ENCODE peak calls at places on chromosomes 16 and 17, in four cellular contexts. P is H1, E is H9, L is IMR-90. V is an unnamed sample.

GRCh38 chr17:39486242-39486641 is 25.0 kb downstream of the CDK12 start:
- DNase-seq in P (no peak), E (no peak), L (peak; percentile 77), V (peak; percentile 32)

GRCh38 chr16:16009396-16009795 is 60.0 kb downstream of the ABCC1 start:
- DNase-seq in P (no peak), E (no peak), L (no peak), V (no peak)

GRCh38 chr16:85652431-85653221 is 36.1 kb downstream of the GINS2 start:
- DNase-seq in P (no peak), E (no peak), L (peak; percentile 38), V (peak; percentile 28)

GRCh38 chr17:6856054-6856453 is 24.5 kb upstream of the TEKT1 start:
- DNase-seq in P (no peak), E (no peak), L (no peak), V (peak; percentile 32)

GRCh38 chr16:50640391-50640790 is 40.7 kb downstream of the SNX20 start:
- DNase-seq in P (no peak), E (no peak), L (no peak), V (no peak)

GRCh38 chr17:80931421-80932265 is 60.0 kb upstream of the CHMP6 start:
- DNase-seq in P (peak; percentile 34), E (peak; percentile 73), L (peak; percentile 75), V (peak; percentile 96)

GRCh38 chr16:74249281-74249680 is 47.3 kb upstream of the PSMD7 start:
- DNase-seq in P (no peak), E (no peak), L (no peak), V (no peak)

GRCh38 chr17:69870091-69870530 is 204.9 kb upstream of the KCNJ16 start:
- DNase-seq in P (peak; percentile 50), E (no peak), L (peak; percentile 91), V (peak; percentile 81)

GRCh38 chr17:52648995-52649394 is 490.5 kb upstream of the CA10 start:
- DNase-seq in P (no peak), E (no peak), L (no peak), V (no peak)

GRCh38 chr16:20300312-20301097 is 26.8 kb downstream of the GP2 start:
- DNase-seq in P (peak; percentile 47), E (peak; percentile 77), L (peak; percentile 41), V (peak; percentile 75)

GRCh38 chr16:47928008-47928407 is 227.8 kb downstream of the ABCC12 start:
- DNase-seq in P (no peak), E (peak; percentile 39), L (no peak), V (peak; percentile 51)

GRCh38 chr17:55264273-55264639 is 504 bp upstream of the HLF start:
- DNase-seq in P (no peak), E (no peak), L (no peak), V (no peak)

GRCh38 chr17:77802811-77803220 is 155.7 kb upstream of the TNRC6C start:
- DNase-seq in P (no peak), E (peak; percentile 72), L (peak; percentile 24), V (peak; percentile 85)

GRCh38 chr16:72876221-72876620 is 171.7 kb downstream of the ZFHX3 start:
- DNase-seq in P (no peak), E (no peak), L (peak; percentile 94), V (no peak)

GRCh38 chr16:17336501-17336900 is 134.3 kb downstream of the XYLT1 start:
- DNase-seq in P (no peak), E (no peak), L (no peak), V (no peak)

GRCh38 chr17:7717756-7718350 is 309 bp downstream of the DNAH2 start:
- DNase-seq in P (no peak), E (peak; percentile 31), L (no peak), V (no peak)

GRCh38 chr17:46166692-46167249 is 26.5 kb downstream of the KANSL1 start:
- DNase-seq in P (no peak), E (no peak), L (no peak), V (no peak)

GRCh38 chr17:17842111-17842876 is 5.5 kb upstream of the SREBF1 start:
- DNase-seq in P (no peak), E (no peak), L (no peak), V (no peak)

GRCh38 chr16:4392382-4393242 is 21.0 kb downstream of the VASN start:
- DNase-seq in P (peak; percentile 59), E (peak; percentile 94), L (peak; percentile 86), V (peak; percentile 92)

GRCh38 chr17:32941419-32942032 is 13.6 kb downstream of the TMEM98 start:
- DNase-seq in P (no peak), E (no peak), L (no peak), V (no peak)

GRCh38 chr16:13797718-13798117 is 122.2 kb upstream of the ERCC4 start:
- DNase-seq in P (no peak), E (no peak), L (no peak), V (no peak)

GRCh38 chr16:27628216-27628945 is 78.4 kb downstream of the KATNIP start:
- DNase-seq in P (no peak), E (no peak), L (no peak), V (no peak)

GRCh38 chr16:67481561-67482259 is 753 bp upstream of the ATP6V0D1 start:
- DNase-seq in P (no peak), E (no peak), L (peak; percentile 43), V (no peak)

GRCh38 chr16:66832661-66833305 is 2.0 kb upstream of the NAE1 start:
- DNase-seq in P (no peak), E (no peak), L (peak; percentile 60), V (no peak)

GRCh38 chr17:82219083-82219482 is 6.4 kb upstream of the CCDC57 start:
- DNase-seq in P (no peak), E (peak; percentile 31), L (no peak), V (no peak)

GRCh38 chr17:57948555-57949420 is 6.4 kb downstream of the CUEDC1 start:
- DNase-seq in P (no peak), E (no peak), L (peak; percentile 96), V (peak; percentile 97)

GRCh38 chr17:73833779-73834613 is 189.8 kb upstream of the SDK2 start:
- DNase-seq in P (no peak), E (no peak), L (no peak), V (peak; percentile 63)

GRCh38 chr16:85761866-85762265 is 11.0 kb upstream of the C16orf74 start:
- DNase-seq in P (no peak), E (no peak), L (no peak), V (no peak)

GRCh38 chr16:24580665-24581064 is 41.3 kb downstream of the RBBP6 start:
- DNase-seq in P (no peak), E (no peak), L (peak; percentile 62), V (no peak)

GRCh38 chr17:67021196-67021595 is 23.2 kb upstream of the CACNG1 start:
- DNase-seq in P (no peak), E (no peak), L (no peak), V (no peak)

GRCh38 chr16:72240949-72241348 is 69.0 kb upstream of the PMFBP1 start:
- DNase-seq in P (no peak), E (no peak), L (no peak), V (no peak)

GRCh38 chr17:77793888-77794235 is 164.6 kb upstream of the TNRC6C start:
- DNase-seq in P (no peak), E (no peak), L (no peak), V (no peak)

GRCh38 chr17:41421116-41421515 is 3.3 kb downstream of the KRT37 start:
- DNase-seq in P (no peak), E (no peak), L (peak; percentile 77), V (no peak)

GRCh38 chr17:48244121-48244711 is 136.7 kb downstream of the SNX11 start:
- DNase-seq in P (no peak), E (no peak), L (peak; percentile 29), V (peak; percentile 93)

GRCh38 chr17:17648762-17649161 is 32.5 kb upstream of the RAI1 start:
- DNase-seq in P (no peak), E (no peak), L (no peak), V (no peak)

GRCh38 chr16:50933257-50933656 is 191.4 kb downstream of the CYLD start:
- DNase-seq in P (no peak), E (no peak), L (no peak), V (no peak)

GRCh38 chr17:55273579-55274370 is 9.0 kb downstream of the HLF start:
- DNase-seq in P (no peak), E (no peak), L (no peak), V (no peak)

GRCh38 chr17:39484178-39484577 is 22.9 kb downstream of the CDK12 start:
- DNase-seq in P (no peak), E (no peak), L (no peak), V (no peak)

GRCh38 chr17:1731194-1731506 is 6.6 kb downstream of the WDR81 start:
- DNase-seq in P (no peak), E (no peak), L (no peak), V (no peak)
- H2BK5ac ChIP-seq in P (no peak overlapping the region), E (no peak overlapping the region), L (no peak overlapping the region), V (no peak overlapping the region)

DNA sequence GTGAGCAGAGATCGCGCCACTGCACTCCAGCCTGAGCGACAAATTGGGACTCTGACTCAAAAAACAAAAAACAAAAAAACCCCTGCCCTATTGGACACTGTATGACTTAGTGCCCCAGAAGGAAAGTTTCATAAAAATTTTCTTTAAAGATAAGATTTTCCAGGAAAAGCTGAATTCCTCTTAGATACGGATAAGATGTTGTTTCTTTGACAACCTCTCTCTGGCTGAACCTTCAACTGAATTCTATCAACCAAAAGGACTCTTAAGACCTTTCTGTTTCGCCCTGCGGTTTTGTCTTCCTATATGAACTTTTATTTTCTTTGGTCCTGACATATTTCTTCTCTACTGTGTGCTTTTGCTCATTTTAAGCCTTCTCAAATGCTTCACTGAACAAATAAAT is 35.8 kb downstream of the CPPED1 start:
- DNase-seq in P (no peak), E (no peak), L (no peak), V (no peak)
- H3K9ac ChIP-seq in P (no peak overlapping the region), E (no peak overlapping the region), L (no peak overlapping the region), V (no peak overlapping the region)

GRCh38 chr16:21652451-21652850 is at the start of gene IGSF6:
- DNase-seq in P (no peak), E (no peak), L (no peak), V (no peak)
- H4K5ac ChIP-seq in P (no peak within 1 kb of the TSS), E (no peak within 1 kb of the TSS), L (no peak within 1 kb of the TSS), V (no peak within 1 kb of the TSS)

GRCh38 chr16:89613954-89614459 is 565 bp downstream of the DPEP1 start:
- DNase-seq in P (no peak), E (no peak), L (no peak), V (no peak)
- H2BK5ac ChIP-seq in P (no peak overlapping the region), E (no peak overlapping the region), L (no peak overlapping the region), V (no peak overlapping the region)

DNA sequence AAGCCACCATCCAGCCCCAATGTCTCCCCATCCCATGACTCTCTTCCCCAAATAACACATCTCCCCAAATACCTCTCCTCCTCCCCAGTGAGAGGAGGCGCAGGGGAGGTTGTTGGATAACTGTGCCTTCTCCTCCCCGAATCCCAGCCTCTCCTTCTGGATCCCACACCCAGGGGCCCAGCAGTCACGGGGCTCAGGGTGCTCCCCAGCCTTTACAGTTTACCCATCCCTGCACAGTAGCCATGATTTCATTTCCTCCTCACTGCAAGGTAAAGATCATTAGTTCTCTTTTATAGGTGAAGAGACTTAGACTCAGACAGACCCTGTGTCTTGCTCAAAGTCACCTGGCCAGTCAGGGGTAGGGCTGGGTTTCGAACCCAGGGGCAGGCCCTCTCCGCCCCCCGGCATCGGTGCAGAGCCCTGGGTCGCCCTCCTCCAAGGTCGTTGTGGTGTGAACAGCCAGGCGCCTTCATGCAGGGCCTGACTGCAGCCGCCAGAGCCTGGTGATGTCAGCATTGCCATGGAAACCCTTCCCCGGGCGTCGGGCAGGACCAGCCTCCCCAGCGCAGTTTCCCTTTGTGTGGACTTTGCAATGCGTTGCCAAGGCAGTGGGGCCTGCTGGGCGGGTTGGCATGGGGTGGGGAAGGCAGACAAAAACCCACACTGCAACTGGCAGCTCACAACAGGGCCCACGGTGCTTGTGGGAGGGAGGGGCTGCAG is 53.3 kb upstream of the TOB1 start:
- DNase-seq in P (no peak), E (peak; percentile 93), L (peak; percentile 82), V (peak; percentile 97)
- H3K9ac ChIP-seq in P (no peak overlapping the region), E (no peak overlapping the region), L (no peak overlapping the region), V (no peak overlapping the region)